ENCODE peak calls at places on chromosomes 7 and 10, in nine cellular contexts. L, Q, F, I, V, A, J, B and O are unnamed samples.

GRCh38 chr10:117364121-117364960 is 10.9 kb downstream of the PDZD8 start:
- DNase-seq in F (no peak), J (no peak), L (no peak), B (no peak), I (no peak), V (no peak), Q (no peak), A (no peak), O (no peak)

GRCh38 chr7:70193514-70193913 is 595.2 kb downstream of the AUTS2 start:
- DNase-seq in B (no peak), L (no peak), F (no peak), Q (no peak), J (no peak), I (no peak), V (no peak), A (no peak), O (peak)

GRCh38 chr10:123567984-123568745 is 98.0 kb upstream of the GPR26 start:
- DNase-seq in B (no peak), F (no peak), V (no peak), J (no peak), Q (no peak), A (no peak), L (no peak), I (no peak), O (no peak)

GRCh38 chr7:37198906-37199485 is 249.7 kb downstream of the ELMO1 start:
- DNase-seq in A (peak), I (peak), Q (peak), F (peak), B (peak), J (peak), V (peak), L (peak), O (peak)

GRCh38 chr10:80544316-80544953 is 6.7 kb downstream of the SH2D4B start:
- DNase-seq in V (no peak), J (no peak), F (no peak), I (no peak), B (no peak), A (no peak), L (no peak), Q (no peak), O (no peak)

GRCh38 chr7:2523461-2523905 is 3.9 kb downstream of the LFNG start:
- DNase-seq in F (peak), A (no peak), Q (no peak), L (no peak), I (no peak), J (no peak), V (no peak), B (no peak), O (no peak)

GRCh38 chr7:41053830-41054229 is 649.1 kb downstream of the INHBA start:
- DNase-seq in L (no peak), I (no peak), B (no peak), V (no peak), Q (no peak), A (no peak), F (no peak), J (no peak), O (no peak)

GRCh38 chr7:130345725-130346124 is 1.1 kb downstream of the CPA5 start:
- DNase-seq in Q (no peak), B (no peak), I (no peak), F (no peak), A (no peak), J (no peak), L (no peak), V (no peak), O (no peak)

GRCh38 chr10:63164045-63164722 is 31.1 kb downstream of the NRBF2 start:
- DNase-seq in J (no peak), F (no peak), A (no peak), B (no peak), L (no peak), Q (no peak), I (no peak), V (no peak), O (no peak)

GRCh38 chr7:90473819-90474218 is 4.4 kb downstream of the PTTG1IP2 start:
- DNase-seq in B (no peak), I (no peak), J (no peak), V (no peak), L (no peak), Q (no peak), A (no peak), F (no peak), O (no peak)

GRCh38 chr7:24911213-24911603 is 68.8 kb downstream of the OSBPL3 start:
- DNase-seq in J (peak), I (no peak), A (no peak), B (no peak), Q (peak), V (no peak), F (no peak), L (no peak), O (no peak)

GRCh38 chr7:8063706-8064297 is 95.2 kb downstream of the GLCCI1 start:
- DNase-seq in B (no peak), F (no peak), Q (no peak), L (peak), I (no peak), J (no peak), A (no peak), V (no peak), O (peak)